ENCODE peak calls at places on chromosomes 4 and X, in eight cellular contexts. S is colonic mucosa, M is GM04504, F is NAMALWA, A is anterior cingulate cortex, E is Right ventricle myocardium inferior, Z is SIG-M5, Y is T-helper 2 cell. G is an unnamed sample.

GRCh38 chr4:48047421-48047844 is 30.9 kb downstream of the NIPAL1 start:
- DNase-seq in F (peak), A (no peak), M (no peak), S (peak), Y (peak), E (no peak), Z (peak), G (no peak)

GRCh38 chrX:37926700-37927099 is 79.3 kb upstream of the DYNLT3 start:
- DNase-seq in Z (no peak), Y (no peak), A (no peak), S (no peak), E (no peak), M (peak), F (peak), G (peak)

GRCh38 chr4:188117631-188118030 is 8.2 kb upstream of the TRIML2 start:
- DNase-seq in A (no peak), S (no peak), M (no peak), F (no peak), Y (no peak), E (no peak), Z (no peak), G (no peak)

GRCh38 chr4:79959652-79960051 is 113.4 kb downstream of the ANTXR2 start:
- DNase-seq in A (no peak), Z (no peak), F (no peak), M (no peak), E (no peak), Y (no peak), S (no peak), G (no peak)

GRCh38 chr4:156634612-156635011 is 337.0 kb downstream of the PDGFC start:
- DNase-seq in S (no peak), Z (no peak), M (no peak), F (no peak), E (no peak), Y (no peak), A (no peak), G (no peak)

GRCh38 chr4:76585897-76586360 is 150.9 kb downstream of the SHROOM3 start:
- DNase-seq in A (peak), Y (no peak), M (no peak), Z (no peak), F (no peak), E (peak), S (peak), G (peak)

GRCh38 chrX:118049713-118050112 is 66.9 kb downstream of the KLHL13 start:
- DNase-seq in S (no peak), E (no peak), Z (no peak), F (no peak), Y (no peak), M (no peak), A (no peak), G (peak)

GRCh38 chrX:40423299-40423698 is 157.5 kb upstream of the ATP6AP2 start:
- DNase-seq in Z (no peak), E (no peak), S (no peak), F (no peak), M (no peak), Y (no peak), A (peak), G (no peak)

GRCh38 chr4:41214158-41215146 is at the start of gene APBB2:
- DNase-seq in Z (peak), Y (peak), F (peak), M (peak), A (peak), S (peak), E (peak), G (peak)

GRCh38 chr4:94635172-94635571 is 122.6 kb upstream of the BMPR1B start:
- DNase-seq in M (no peak), S (no peak), Z (no peak), Y (no peak), E (no peak), F (no peak), A (no peak), G (peak)

G was measured in dermis blood vessel endothelial cell.